ENCODE peak calls at places on chromosomes 11 and 22, in four cellular contexts. D is IMR-90, V is cardiac fibroblast, U is esophagus squamous epithelium. F is an unnamed sample.

GRCh38 chr11:100619484-100619883 is 67.6 kb upstream of the ARHGAP42 start:
- DNase-seq in D (peak; percentile 58), V (peak; percentile 67), U (no peak), F (no peak)

GRCh38 chr11:67581469-67581868 is 2.1 kb upstream of the GSTP1 start:
- DNase-seq in D (no peak), V (no peak), U (no peak), F (no peak)

GRCh38 chr11:92008249-92008648 is 216.4 kb upstream of the FAT3 start:
- DNase-seq in D (no peak), V (no peak), U (no peak), F (no peak)

GRCh38 chr11:64667154-64667745 is 55.7 kb downstream of the NRXN2 start:
- DNase-seq in D (no peak), V (no peak), U (no peak), F (no peak)

GRCh38 chr11:2837096-2837601 is 48.4 kb downstream of the CDKN1C start:
- DNase-seq in D (peak; percentile 11), V (peak; percentile 37), U (no peak), F (no peak)

GRCh38 chr11:17751558-17751957 is 17.0 kb downstream of the KCNC1 start:
- DNase-seq in D (no peak), V (no peak), U (no peak), F (no peak)

GRCh38 chr22:50733521-50734342 is 4.3 kb upstream of the ACR start:
- DNase-seq in D (peak; percentile 59), V (peak; percentile 19), U (no peak), F (no peak)

GRCh38 chr22:26835929-26836528 is 178.6 kb downstream of the MIAT start:
- DNase-seq in D (peak; percentile 23), V (peak; percentile 69), U (no peak), F (no peak)

GRCh38 chr22:37070334-37070733 is 18.8 kb downstream of the KCTD17 start:
- DNase-seq in D (no peak), V (no peak), U (no peak), F (no peak)

GRCh38 chr11:121450424-121450823 is 1.7 kb upstream of the SORL1 start:
- DNase-seq in D (no peak), V (no peak), U (no peak), F (no peak)

GRCh38 chr22:26554956-26555355 is 35.0 kb downstream of the TPST2 start:
- DNase-seq in D (no peak), V (no peak), U (no peak), F (no peak)

GRCh38 chr11:17230867-17231851 is 23.4 kb upstream of the PIK3C2A start:
- DNase-seq in D (no peak), V (no peak), U (no peak), F (no peak)

GRCh38 chr11:132844956-132845355 is 687.3 kb downstream of the OPCML start:
- DNase-seq in D (peak; percentile 96), V (peak; percentile 82), U (no peak), F (peak; percentile 85)

GRCh38 chr22:49779226-49779625 is 48.4 kb downstream of the BRD1 start:
- DNase-seq in D (no peak), V (no peak), U (no peak), F (no peak)

GRCh38 chr11:118612378-118612777 is 5.0 kb downstream of the PHLDB1 start:
- DNase-seq in D (peak; percentile 23), V (peak; percentile 65), U (no peak), F (no peak)

GRCh38 chr11:69598147-69598546 is 42.8 kb upstream of the CCND1 start:
- DNase-seq in D (no peak), V (peak; percentile 13), U (no peak), F (no peak)

GRCh38 chr22:16989915-16990314 is 18.1 kb downstream of the GAB4 start:
- DNase-seq in D (no peak), V (no peak), U (no peak), F (no peak)

GRCh38 chr22:39332441-39333064 is 13.1 kb upstream of the RPL3 start:
- DNase-seq in D (no peak), V (no peak), U (no peak), F (no peak)

GRCh38 chr11:15569626-15570025 is 454.9 kb downstream of the INSC start:
- DNase-seq in D (no peak), V (no peak), U (no peak), F (no peak)

GRCh38 chr11:65856689-65857499 is 1.1 kb downstream of the CFL1 start:
- DNase-seq in D (peak; percentile 52), V (peak; percentile 68), U (peak; percentile 46), F (no peak)

GRCh38 chr11:3160252-3161031 is 4.7 kb downstream of the OSBPL5 start:
- DNase-seq in D (peak; percentile 92), V (peak; percentile 91), U (no peak), F (peak; percentile 85)

GRCh38 chr11:61377461-61378160 is 14.8 kb upstream of the TMEM216 start:
- DNase-seq in D (peak; percentile 78), V (peak; percentile 62), U (no peak), F (no peak)

GRCh38 chr11:123169821-123170220 is 25.2 kb downstream of the CLMP start:
- DNase-seq in D (no peak), V (no peak), U (no peak), F (no peak)

GRCh38 chr22:37274380-37274862 is 7.9 kb upstream of the CYTH4 start:
- DNase-seq in D (no peak), V (no peak), U (no peak), F (no peak)

GRCh38 chr11:2888266-2888968 is 2.8 kb upstream of the CDKN1C start:
- DNase-seq in D (peak; percentile 84), V (peak; percentile 87), U (no peak), F (peak; percentile 49)

GRCh38 chr11:117205211-117205818 is 6.1 kb downstream of the TAGLN start:
- DNase-seq in D (no peak), V (no peak), U (no peak), F (no peak)

GRCh38 chr11:21810650-21811049 is 382.2 kb upstream of the ANO5 start:
- DNase-seq in D (no peak), V (peak; percentile 68), U (no peak), F (no peak)

GRCh38 chr11:109728056-109728455 is 306.1 kb downstream of the C11orf87 start:
- DNase-seq in D (no peak), V (no peak), U (no peak), F (no peak)

GRCh38 chr11:45901646-45902045 is 5.4 kb downstream of the FREY1 start:
- DNase-seq in D (no peak), V (no peak), U (no peak), F (no peak)

GRCh38 chr11:45900916-45901617 is 6.0 kb downstream of the FREY1 start:
- DNase-seq in D (no peak), V (no peak), U (no peak), F (no peak)

GRCh38 chr11:45899086-45899447 is 8.0 kb downstream of the FREY1 start:
- DNase-seq in D (no peak), V (no peak), U (no peak), F (no peak)

GRCh38 chr11:45897556-45897955 is 9.5 kb downstream of the FREY1 start:
- DNase-seq in D (no peak), V (no peak), U (no peak), F (no peak)

GRCh38 chr11:45899448-45900174 is 7.5 kb downstream of the FREY1 start:
- DNase-seq in D (peak; percentile 90), V (peak; percentile 83), U (no peak), F (peak; percentile 66)
- H3K4me3 ChIP-seq in D (peak overlapping the region; percentile 49), V (peak overlapping the region; percentile 34), U (peak overlapping the region; percentile 66), F (peak overlapping the region; percentile 62)

DNA sequence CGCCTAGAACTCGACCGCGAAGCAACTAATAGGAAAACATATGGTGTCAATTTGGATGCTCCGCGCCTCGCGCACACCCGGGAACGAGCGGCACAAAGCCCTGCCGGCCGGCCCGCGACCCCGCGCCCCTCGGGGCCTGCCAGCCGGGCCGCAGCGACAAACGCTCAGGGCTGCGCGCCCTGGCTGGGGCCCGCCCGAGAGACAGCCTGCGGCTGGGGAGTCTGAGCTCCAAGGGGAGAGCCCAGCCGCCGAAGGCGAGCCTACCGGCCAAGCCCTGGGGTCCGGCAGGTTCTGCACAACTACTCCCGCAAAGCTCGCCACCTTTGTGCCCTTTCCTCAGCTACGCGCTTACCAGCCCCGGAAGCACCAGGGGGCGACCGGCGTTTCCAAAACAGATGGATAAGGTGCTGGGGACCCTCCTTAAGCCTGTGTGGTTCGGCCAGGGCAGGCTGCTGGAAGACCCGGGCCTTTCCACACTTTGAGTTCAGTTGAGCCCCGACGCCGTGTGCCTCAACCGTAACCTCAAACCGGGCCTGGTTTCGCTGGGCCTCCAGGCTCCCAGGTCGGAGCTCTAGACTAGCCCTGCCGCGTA is 6.0 kb downstream of the PAX6 start:
- DNase-seq in D (no peak), V (no peak), U (no peak), F (no peak)
- H3K4me3 ChIP-seq in D (no peak overlapping the region), V (no peak overlapping the region), U (peak overlapping the region; percentile 32), F (no peak overlapping the region)

DNA sequence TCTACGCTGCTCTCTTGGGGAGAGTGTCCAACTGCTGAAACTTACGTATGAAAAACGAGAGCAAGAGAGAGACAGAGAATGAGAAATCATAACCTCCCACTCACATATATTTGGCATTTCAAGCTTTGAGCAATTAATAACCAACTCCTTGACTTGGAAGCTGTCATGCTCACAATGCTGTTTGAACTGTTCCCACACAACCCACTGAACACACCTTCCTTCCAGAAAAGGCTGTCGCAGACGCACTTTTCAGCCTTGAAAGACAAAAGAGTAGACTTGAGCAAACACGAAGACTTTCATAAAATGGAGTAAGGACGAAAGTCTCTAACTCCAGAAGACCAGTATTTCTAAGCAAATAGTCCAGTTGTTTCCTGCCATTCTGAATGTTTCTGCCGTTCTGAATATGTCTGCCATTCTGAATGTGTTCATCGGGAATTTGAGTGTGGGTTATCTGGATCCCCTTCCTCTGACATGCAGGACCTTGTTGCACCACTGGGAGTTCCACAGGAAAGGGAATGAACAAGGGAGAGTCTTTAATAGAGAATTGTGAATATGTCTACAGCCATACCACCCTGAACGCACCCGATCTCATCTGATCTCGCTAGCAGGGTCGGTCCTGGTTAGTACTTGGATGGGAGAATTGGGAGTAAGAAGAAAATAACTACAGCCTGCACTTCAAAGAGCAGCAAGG is 86.2 kb upstream of the BARX2 start:
- DNase-seq in D (no peak), V (no peak), U (no peak), F (no peak)
- H3K4me3 ChIP-seq in D (no peak overlapping the region), V (no peak overlapping the region), U (no peak overlapping the region), F (no peak overlapping the region)

GRCh38 chr11:44271286-44271685 is 38.7 kb downstream of the ALX4 start:
- DNase-seq in D (no peak), V (no peak), U (no peak), F (no peak)

GRCh38 chr11:44268807-44269080 is 41.2 kb downstream of the ALX4 start:
- DNase-seq in D (no peak), V (no peak), U (no peak), F (no peak)

GRCh38 chr11:44268073-44268806 is 41.7 kb downstream of the ALX4 start:
- DNase-seq in D (no peak), V (peak; percentile 32), U (no peak), F (no peak)

GRCh38 chr11:44269369-44270351 is 40.3 kb downstream of the ALX4 start:
- DNase-seq in D (peak; percentile 60), V (peak; percentile 62), U (no peak), F (no peak)

GRCh38 chr11:44270403-44271192 is 39.3 kb downstream of the ALX4 start:
- DNase-seq in D (no peak), V (no peak), U (no peak), F (no peak)
- H3K4me3 ChIP-seq in D (no peak overlapping the region), V (no peak overlapping the region), U (no peak overlapping the region), F (no peak overlapping the region)